ENCODE peak calls at places on chromosomes 12 and 14, in four cellular contexts. A is K562, L is GM12878, H is HepG2. T is an unnamed sample.

GRCh38 chr12:124632510-124632909 is 65.1 kb upstream of the NCOR2 start:
- DNase-seq in A (peak), L (no peak), H (no peak), T (no peak)

GRCh38 chr12:89901906-89902648 is 193.4 kb upstream of the ATP2B1 start:
- DNase-seq in A (no peak), L (no peak), H (no peak), T (no peak)

GRCh38 chr14:23352506-23353432 is at the start of gene SLC22A17:
- DNase-seq in A (peak), L (no peak), H (peak), T (peak)

GRCh38 chr14:32607399-32607798 is 278.3 kb downstream of the AKAP6 start:
- DNase-seq in A (no peak), L (no peak), H (no peak), T (no peak)

GRCh38 chr14:35336171-35337073 is 44.2 kb downstream of the PSMA6 start:
- DNase-seq in A (peak), L (no peak), H (peak), T (no peak)

GRCh38 chr14:100471451-100472093 is 115.6 kb downstream of the BEGAIN start:
- DNase-seq in A (no peak), L (no peak), H (no peak), T (no peak)

GRCh38 chr14:105273062-105273461 is 24.7 kb downstream of the BTBD6 start:
- DNase-seq in A (no peak), L (no peak), H (no peak), T (no peak)

GRCh38 chr14:101867854-101868253 is 96.5 kb upstream of the DYNC1H1 start:
- DNase-seq in A (no peak), L (no peak), H (no peak), T (no peak)

GRCh38 chr14:86450075-86450474 is 920.1 kb downstream of the FLRT2 start:
- DNase-seq in A (no peak), L (no peak), H (no peak), T (no peak)

GRCh38 chr14:90491221-90491867 is 94.5 kb downstream of the CALM1 start:
- DNase-seq in A (no peak), L (no peak), H (no peak), T (no peak)

GRCh38 chr12:104143918-104144317 is 5.9 kb upstream of the NFYB start:
- DNase-seq in A (no peak), L (no peak), H (no peak), T (no peak)

GRCh38 chr14:36324897-36325296 is 4.5 kb upstream of the MBIP start:
- DNase-seq in A (no peak), L (no peak), H (no peak), T (no peak)

GRCh38 chr12:52487211-52487610 is 5.8 kb downstream of the KRT6A start:
- DNase-seq in A (no peak), L (no peak), H (no peak), T (no peak)

GRCh38 chr12:7628401-7628961 is 37.2 kb downstream of the APOBEC1 start:
- DNase-seq in A (no peak), L (no peak), H (no peak), T (no peak)

GRCh38 chr12:57159341-57159740 is 11.9 kb upstream of the LRP1-AS start:
- DNase-seq in A (no peak), L (no peak), H (no peak), T (no peak)

GRCh38 chr14:81738946-81739659 is 205.4 kb upstream of the SEL1L start:
- DNase-seq in A (no peak), L (no peak), H (no peak), T (no peak)

GRCh38 chr14:100070310-100070709 is 5.1 kb downstream of the EVL start:
- DNase-seq in A (no peak), L (no peak), H (no peak), T (no peak)

GRCh38 chr12:6824962-6825381 is 3.2 kb upstream of the P3H3 start:
- DNase-seq in A (no peak), L (no peak), H (no peak), T (no peak)

GRCh38 chr14:41225433-41225832 is 381.2 kb upstream of the LRFN5 start:
- DNase-seq in A (no peak), L (no peak), H (no peak), T (no peak)

DNA sequence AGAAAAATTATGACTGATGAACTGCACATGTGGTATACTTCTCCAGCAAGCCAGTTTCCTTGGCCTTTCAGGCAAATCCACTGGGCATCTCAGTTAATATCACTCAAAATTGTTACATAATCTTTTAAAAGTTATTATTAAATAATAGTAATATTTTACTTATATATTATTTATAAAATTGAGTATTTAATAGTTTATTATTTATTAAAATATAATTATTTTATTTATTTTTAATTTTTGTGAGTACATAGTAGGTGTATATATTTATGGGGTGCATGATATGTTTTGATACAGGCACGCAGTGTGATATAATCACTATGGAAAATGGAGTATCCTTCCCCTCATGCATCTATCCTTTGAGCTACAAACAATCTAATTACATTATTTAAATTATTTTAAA is 384.1 kb upstream of the LRFN5 start:
- DNase-seq in A (no peak), L (no peak), H (no peak), T (no peak)
- TF ChIP-seq FOXK2 in A (no peak), L (no peak), H (no peak), T (no peak)

DNA sequence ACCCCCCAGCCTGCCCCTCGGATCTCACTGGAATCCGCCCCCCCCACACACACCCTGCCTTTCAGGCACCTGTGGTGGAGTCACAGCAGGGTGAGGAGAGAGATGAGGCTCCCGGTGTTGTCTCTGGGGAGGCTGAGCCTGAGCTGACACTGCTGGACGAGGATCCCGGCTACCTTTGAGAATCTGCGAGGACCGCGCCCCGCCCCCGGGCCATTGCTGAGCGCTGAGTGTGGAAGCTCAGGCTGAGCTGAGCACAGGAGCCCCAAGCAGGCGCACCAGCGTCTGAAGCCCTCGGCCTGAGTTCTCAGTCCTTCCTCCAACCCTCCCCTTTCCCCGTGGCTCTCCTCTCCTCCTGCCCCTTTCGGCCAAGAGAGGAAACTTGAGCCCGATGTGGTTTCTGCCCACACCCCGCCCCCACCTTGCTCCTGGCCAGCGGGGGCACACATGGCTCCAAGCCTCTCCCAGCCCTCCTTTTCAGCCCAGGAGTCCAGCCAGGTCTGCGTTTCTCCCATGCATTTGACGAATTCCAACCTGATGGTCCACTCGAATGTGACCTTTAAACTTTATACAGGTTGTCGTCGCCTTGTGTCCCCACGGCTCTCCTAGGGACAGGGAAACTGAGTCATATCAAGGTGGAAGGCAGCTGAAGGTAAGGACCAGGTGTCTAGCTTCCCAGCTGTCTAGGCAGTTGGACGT is at the start of gene NFE2:
- DNase-seq in A (peak), L (no peak), H (peak), T (peak)
- TF ChIP-seq FOXK2 in A (no peak), L (no peak), H (no peak), T (no peak)

GRCh38 chr14:64636208-64636979 is 67.8 kb upstream of the PLEKHG3 start:
- DNase-seq in A (peak), L (no peak), H (peak), T (peak)
- TF ChIP-seq FOXK2 in A (no peak), L (no peak), H (no peak), T (no peak)

GRCh38 chr12:122501489-122501989 is 807 bp upstream of the ZCCHC8 start:
- DNase-seq in A (no peak), L (no peak), H (no peak), T (no peak)
- TF ChIP-seq FOXK2 in A (no peak), L (no peak), H (no peak), T (no peak)

GRCh38 chr14:103511022-103511693 is 11.5 kb downstream of the CKB start:
- DNase-seq in A (no peak), L (no peak), H (no peak), T (no peak)

GRCh38 chr14:103508521-103508920 is 14.1 kb downstream of the CKB start:
- DNase-seq in A (no peak), L (no peak), H (no peak), T (no peak)

GRCh38 chr14:103509864-103510263 is 12.8 kb downstream of the CKB start:
- DNase-seq in A (no peak), L (no peak), H (no peak), T (no peak)

GRCh38 chr14:103508930-103509329 is 13.7 kb downstream of the CKB start:
- DNase-seq in A (no peak), L (no peak), H (no peak), T (no peak)

GRCh38 chr14:103510311-103511021 is 12.2 kb downstream of the CKB start:
- DNase-seq in A (no peak), L (no peak), H (no peak), T (no peak)
- TF ChIP-seq FOXK2 in A (no peak), L (no peak), H (no peak), T (no peak)

GRCh38 chr14:71116206-71117122 is 209.2 kb downstream of the PCNX1 start:
- DNase-seq in A (no peak), L (peak), H (peak), T (no peak)
- TF ChIP-seq FOXK2 in A (no peak), L (no peak), H (no peak), T (no peak)

GRCh38 chr14:69353168-69353567 is 44.9 kb downstream of the ERH start:
- DNase-seq in A (no peak), L (no peak), H (no peak), T (no peak)
- TF ChIP-seq FOXK2 in A (no peak), L (no peak), H (no peak), T (no peak)

GRCh38 chr12:265096-265495 is 2.5 kb upstream of the SLC6A13 start:
- DNase-seq in A (no peak), L (no peak), H (no peak), T (no peak)

GRCh38 chr12:263574-263973 is 938 bp upstream of the SLC6A13 start:
- DNase-seq in A (no peak), L (no peak), H (no peak), T (no peak)

GRCh38 chr12:262817-263216 is at the start of gene SLC6A13:
- DNase-seq in A (no peak), L (no peak), H (no peak), T (no peak)

GRCh38 chr12:262113-262512 is 523 bp downstream of the SLC6A13 start:
- DNase-seq in A (no peak), L (no peak), H (no peak), T (no peak)

DNA sequence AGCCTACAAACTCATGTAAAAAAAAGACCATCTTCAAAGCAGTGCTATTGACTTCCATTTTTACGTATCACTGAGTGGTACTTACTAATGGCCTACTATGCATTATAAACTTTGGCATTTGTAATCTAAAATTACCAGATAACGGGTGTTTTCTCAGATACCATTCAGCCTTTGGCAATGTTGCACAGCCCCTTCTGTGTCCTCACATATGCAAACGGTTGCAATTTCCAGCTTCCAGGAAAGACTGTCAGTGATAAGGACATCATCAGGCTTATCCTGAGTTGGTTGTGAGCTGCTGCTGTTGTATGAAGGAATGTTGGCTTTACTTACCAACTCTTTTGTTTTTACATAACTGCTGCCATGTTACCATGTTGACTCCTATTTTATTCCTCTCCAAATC is 1.6 kb upstream of the SLC6A13 start:
- DNase-seq in A (no peak), L (no peak), H (no peak), T (no peak)
- TF ChIP-seq FOXK2 in A (no peak), L (no peak), H (no peak), T (no peak)